ENCODE peak calls at places on chromosome 11, in eight cellular contexts. A is fibroblast of the aortic adventitia; Y is GM12865; X is fibroblast of pulmonary artery; Z is CD8-positive, alpha-beta T cell; T is HFFc6; C is HL-60; F is fibroblast of mammary gland. B is an unnamed sample.

GRCh38 chr11:59221438-59221837 is 8.7 kb upstream of the MPEG1 start:
- DNase-seq in A (peak), F (peak), Z (no peak), X (peak), T (peak), C (no peak), Y (no peak), B (no peak)

GRCh38 chr11:14519692-14520085 is 497 bp downstream of the PSMA1 start:
- DNase-seq in F (peak), Y (no peak), C (peak), X (no peak), A (no peak), Z (no peak), T (peak), B (no peak)

GRCh38 chr11:75158241-75158640 is 7.3 kb downstream of the SLCO2B1 start:
- DNase-seq in A (no peak), X (no peak), F (no peak), T (no peak), Y (no peak), Z (no peak), C (no peak), B (no peak)

GRCh38 chr11:134583397-134583990 is 171.5 kb upstream of the B3GAT1 start:
- DNase-seq in X (no peak), F (no peak), T (no peak), Y (no peak), A (no peak), C (peak), Z (no peak), B (no peak)

GRCh38 chr11:86896486-86896885 is 58.7 kb downstream of the FZD4 start:
- DNase-seq in T (peak), Y (no peak), C (no peak), X (peak), F (peak), A (peak), Z (no peak), B (no peak)

GRCh38 chr11:646214-646613 is 9.1 kb downstream of the DRD4 start:
- DNase-seq in F (no peak), C (no peak), A (no peak), X (no peak), Z (no peak), Y (no peak), T (no peak), B (no peak)

GRCh38 chr11:3904228-3904627 is 48.8 kb downstream of the STIM1 start:
- DNase-seq in T (no peak), C (no peak), Y (no peak), X (no peak), A (no peak), Z (no peak), F (no peak), B (no peak)

GRCh38 chr11:65456418-65456817 is 33.8 kb downstream of the NEAT1 start:
- DNase-seq in C (no peak), X (no peak), T (no peak), A (no peak), F (peak), Z (no peak), Y (no peak), B (no peak)

GRCh38 chr11:76215946-76216345 is 9.6 kb upstream of the WNT11 start:
- DNase-seq in Y (no peak), X (no peak), F (peak), Z (no peak), A (peak), C (no peak), T (peak), B (no peak)

GRCh38 chr11:66287256-66288137 is 1.4 kb downstream of the YIF1A start:
- DNase-seq in Y (no peak), T (no peak), F (no peak), A (no peak), C (peak), X (no peak), Z (no peak), B (no peak)

GRCh38 chr11:120229451-120230424 is 10.2 kb upstream of the POU2F3 start:
- DNase-seq in Z (no peak), X (peak), F (peak), C (peak), Y (peak), T (no peak), A (peak), B (no peak)

GRCh38 chr11:119567667-119568582 is 145.0 kb upstream of the THY1 start:
- DNase-seq in T (peak), A (peak), X (peak), Z (no peak), F (peak), C (no peak), Y (peak), B (no peak)

GRCh38 chr11:57801185-57801490 is 39.5 kb downstream of the CTNND1 start:
- DNase-seq in Z (no peak), T (no peak), F (no peak), A (no peak), Y (no peak), X (no peak), C (no peak), B (no peak)

GRCh38 chr11:28461338-28461737 is 353.1 kb downstream of the METTL15 start:
- DNase-seq in X (peak), Z (no peak), T (peak), Y (no peak), F (peak), A (peak), C (no peak), B (no peak)

GRCh38 chr11:111735262-111736116 is 30.7 kb downstream of the PPP2R1B start:
- DNase-seq in C (no peak), X (peak), Z (no peak), T (peak), F (peak), Y (no peak), A (peak), B (no peak)

GRCh38 chr11:34940026-34940677 is 23.7 kb downstream of the PDHX start:
- DNase-seq in F (peak), X (peak), T (no peak), A (peak), C (no peak), Y (peak), Z (no peak), B (no peak)

GRCh38 chr11:122723576-122723975 is 68.1 kb downstream of the UBASH3B start:
- DNase-seq in A (no peak), X (no peak), Y (no peak), T (no peak), C (no peak), Z (no peak), F (no peak), B (no peak)

GRCh38 chr11:79185351-79185750 is 255.5 kb downstream of the TENM4 start:
- DNase-seq in Z (no peak), F (no peak), C (no peak), Y (no peak), T (no peak), A (peak), X (no peak), B (no peak)

GRCh38 chr11:95358516-95359322 is 127.7 kb upstream of the SESN3 start:
- DNase-seq in Z (no peak), Y (no peak), T (no peak), A (no peak), X (no peak), C (no peak), F (no peak), B (no peak)

GRCh38 chr11:81237139-81237538 is 1496.5 kb downstream of the FAM181B start:
- DNase-seq in C (peak), A (peak), X (peak), F (peak), Y (peak), Z (no peak), T (no peak), B (no peak)
- TF ChIP-seq CTCF in C (no peak), A (no peak), X (peak), F (peak), Y (peak), Z (no peak), T (no peak), B (no peak)

GRCh38 chr11:5891216-5891800 is 1.7 kb upstream of the OR52E5 start:
- DNase-seq in C (no peak), X (peak), Y (peak), F (peak), A (peak), Z (no peak), T (no peak), B (no peak)
- TF ChIP-seq CTCF in C (no peak), X (peak), Y (peak), F (peak), A (peak), Z (peak), T (peak), B (peak)

GRCh38 chr11:124643042-124643604 is 20.5 kb downstream of the TBRG1 start:
- DNase-seq in F (no peak), T (no peak), A (no peak), Z (no peak), X (no peak), Y (no peak), C (no peak), B (no peak)

GRCh38 chr11:124642628-124643027 is 20.0 kb downstream of the TBRG1 start:
- DNase-seq in F (no peak), X (no peak), A (no peak), T (no peak), Z (no peak), Y (no peak), C (no peak), B (no peak)

GRCh38 chr11:124638500-124638899 is 15.8 kb downstream of the TBRG1 start:
- DNase-seq in A (no peak), F (no peak), Z (no peak), Y (no peak), X (no peak), C (no peak), T (no peak), B (no peak)

GRCh38 chr11:124643605-124644425 is 21.2 kb downstream of the TBRG1 start:
- DNase-seq in C (no peak), T (peak), Z (no peak), A (peak), X (peak), Y (no peak), F (peak), B (no peak)

GRCh38 chr11:124640660-124641059 is 18.0 kb downstream of the TBRG1 start:
- DNase-seq in T (no peak), Y (no peak), X (no peak), C (no peak), F (peak), A (no peak), Z (no peak), B (no peak)
- TF ChIP-seq CTCF in T (no peak), Y (no peak), X (no peak), C (no peak), F (no peak), A (no peak), Z (no peak), B (no peak)

DNA sequence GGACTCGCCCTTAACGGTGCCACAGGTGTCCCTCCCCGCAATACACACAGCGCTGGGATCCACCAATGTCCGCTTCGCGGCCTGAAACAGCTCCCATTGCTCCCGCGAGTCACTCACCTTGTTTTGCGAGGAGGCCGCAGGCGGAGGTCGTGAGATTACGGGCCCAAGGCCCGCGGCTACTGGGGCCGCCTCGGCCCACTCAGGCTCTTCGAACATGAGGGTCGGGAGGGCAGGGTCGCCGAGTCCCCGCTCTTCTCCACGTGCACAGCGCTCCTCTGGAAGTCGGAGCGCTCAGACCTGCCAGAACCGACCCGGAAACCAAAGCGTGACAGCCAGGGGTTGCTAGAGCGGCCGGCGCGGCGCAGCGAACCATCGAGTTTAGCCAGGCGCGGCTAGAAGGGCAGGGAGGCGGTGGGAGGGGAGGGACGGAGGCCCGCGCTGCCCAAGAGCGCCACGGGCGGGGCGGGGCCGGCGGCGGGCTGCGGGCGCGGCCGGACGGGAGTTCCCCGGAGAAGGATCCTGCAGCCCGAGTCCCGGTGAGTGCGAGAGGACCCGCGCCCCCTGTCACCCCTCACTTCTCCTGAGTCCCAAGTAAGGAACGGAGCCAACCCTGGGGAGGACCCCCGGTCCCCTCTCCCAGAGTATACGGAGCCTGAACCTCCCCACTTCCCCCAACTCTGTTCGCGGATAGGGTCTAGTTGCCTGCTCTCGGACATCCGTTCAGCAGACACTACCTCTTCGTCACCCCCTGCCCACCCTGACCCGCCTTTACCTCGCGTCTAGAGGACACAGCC is at the start of the genes ILK and RRP8:
- DNase-seq in F (peak), Z (peak), C (peak), A (peak), Y (peak), X (peak), T (peak), B (peak)
- TF ChIP-seq CTCF in F (peak), Z (no peak), C (no peak), A (peak), Y (no peak), X (peak), T (peak), B (no peak)

DNA sequence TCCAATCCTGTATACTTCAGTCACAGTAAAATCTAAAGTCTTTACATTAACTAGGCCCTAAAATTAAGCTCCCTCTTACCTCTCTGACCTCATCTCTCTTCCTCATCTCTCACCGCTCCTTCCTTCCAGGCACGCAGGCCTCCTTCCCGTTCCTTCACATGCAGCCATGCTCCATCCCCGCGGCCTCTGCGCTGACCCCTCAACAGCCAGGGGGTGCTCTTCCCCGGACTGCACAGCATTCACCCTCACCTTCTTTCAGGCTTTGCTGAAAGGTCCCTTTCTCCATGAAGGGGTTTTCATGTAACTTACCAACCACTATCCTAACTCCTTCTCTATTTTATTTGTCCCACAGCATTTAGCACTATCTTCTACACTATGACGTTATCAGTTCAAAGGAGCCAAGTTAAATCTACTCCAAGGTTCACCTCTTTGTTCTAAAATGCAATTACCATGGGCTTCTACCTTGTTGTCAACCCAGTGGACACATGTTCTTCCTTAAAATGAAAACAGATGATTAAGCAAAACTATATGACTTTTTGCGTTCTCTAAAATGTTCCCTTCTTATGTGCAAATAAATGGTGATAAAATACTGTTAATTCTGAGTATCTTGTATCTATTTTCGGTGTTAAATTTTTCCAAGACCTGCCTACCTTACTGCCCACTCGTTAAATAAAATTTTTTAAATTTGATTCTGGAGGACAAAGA is 57.8 kb upstream of the APOA1 start:
- DNase-seq in X (peak), A (no peak), F (no peak), C (peak), Z (no peak), T (no peak), Y (peak), B (no peak)
- TF ChIP-seq CTCF in X (peak), A (peak), F (peak), C (no peak), Z (no peak), T (peak), Y (peak), B (no peak)

GRCh38 chr11:128759168-128759567 is 65.3 kb downstream of the FLI1 start:
- DNase-seq in C (no peak), A (no peak), Z (no peak), Y (no peak), F (no peak), T (no peak), X (no peak), B (no peak)

GRCh38 chr11:128757886-128758612 is 64.2 kb downstream of the FLI1 start:
- DNase-seq in A (no peak), X (no peak), F (no peak), T (no peak), Z (no peak), Y (peak), C (no peak), B (no peak)

GRCh38 chr11:128759597-128759996 is 65.7 kb downstream of the FLI1 start:
- DNase-seq in C (no peak), Y (no peak), A (peak), Z (no peak), X (peak), F (no peak), T (peak), B (no peak)

GRCh38 chr11:128756469-128756868 is 62.6 kb downstream of the FLI1 start:
- DNase-seq in F (no peak), X (no peak), C (no peak), A (no peak), Y (no peak), Z (no peak), T (no peak), B (no peak)

DNA sequence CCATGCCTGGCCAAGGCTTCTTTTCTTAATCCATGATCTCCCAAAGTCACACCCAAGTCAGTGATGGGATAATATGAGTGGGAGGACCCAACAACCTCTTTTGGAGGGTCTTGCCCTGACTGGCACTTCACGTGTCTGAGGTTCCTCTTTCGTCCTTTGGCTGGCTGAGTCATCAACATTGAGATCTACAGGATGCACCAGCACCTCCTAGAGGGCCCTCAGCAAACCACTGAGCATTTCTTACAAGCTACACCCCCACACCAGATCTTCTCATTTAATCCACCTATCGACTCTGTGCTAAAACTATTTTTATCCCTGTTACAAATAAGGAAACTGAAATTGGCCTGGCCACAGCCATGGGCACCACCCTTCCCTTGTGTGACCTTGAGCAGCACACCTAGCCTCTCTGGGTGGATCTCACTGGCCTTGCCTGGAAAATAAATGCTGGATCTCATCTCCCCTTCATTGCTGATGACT is 63.4 kb downstream of the FLI1 start:
- DNase-seq in Y (peak), F (peak), T (peak), X (peak), C (peak), A (no peak), Z (peak), B (peak)
- TF ChIP-seq CTCF in Y (peak), F (peak), T (peak), X (peak), C (peak), A (peak), Z (peak), B (peak)